ENCODE peak calls at places on chromosomes 5 and 9, in six cellular contexts. Q, R, W, O, C and U are unnamed samples.
A peak's percentile ranks its signal among the peaks of the same experiment; 100 is the strongest.

GRCh38 chr5:35963381-35963843 is 25.0 kb upstream of the CAPSL start:
- DNase-seq in W (no peak), C (peak; percentile 58), R (no peak), O (no peak), Q (peak; percentile 75), U (no peak)

GRCh38 chr5:167710444-167711025 is 580.9 kb upstream of the WWC1 start:
- DNase-seq in O (no peak), C (no peak), W (no peak), R (no peak), Q (no peak), U (no peak)

GRCh38 chr5:74631088-74631960 is 9.2 kb downstream of the ENC1 start:
- DNase-seq in R (peak; percentile 43), C (no peak), O (no peak), W (peak; percentile 97), Q (no peak), U (peak; percentile 36)

GRCh38 chr5:17113174-17113941 is 104.1 kb upstream of the BASP1 start:
- DNase-seq in Q (no peak), O (no peak), C (no peak), W (no peak), R (no peak), U (no peak)

GRCh38 chr5:111472579-111472978 is 39.8 kb downstream of the STARD4 start:
- DNase-seq in Q (no peak), C (no peak), R (no peak), O (no peak), W (no peak), U (no peak)

GRCh38 chr5:96433066-96433447 is at the start of gene PCSK1:
- DNase-seq in Q (no peak), C (no peak), R (no peak), W (no peak), O (no peak), U (no peak)

GRCh38 chr5:107557051-107557658 is 113.6 kb downstream of the EFNA5 start:
- DNase-seq in C (no peak), W (no peak), Q (no peak), O (no peak), R (no peak), U (no peak)

GRCh38 chr5:57779383-57780223 is 297.0 kb upstream of the ACTBL2 start:
- DNase-seq in C (peak; percentile 10), W (no peak), O (peak; percentile 49), R (no peak), Q (peak; percentile 49), U (no peak)

GRCh38 chr9:91603940-91604339 is 180.3 kb upstream of the NFIL3 start:
- DNase-seq in Q (no peak), R (no peak), W (no peak), O (no peak), C (no peak), U (no peak)

GRCh38 chr5:177958696-177959095 is 37.3 kb downstream of the PROP1 start:
- DNase-seq in C (no peak), Q (no peak), W (no peak), O (no peak), R (no peak), U (no peak)

GRCh38 chr9:87612536-87612935 is 113.4 kb upstream of the CTSL start:
- DNase-seq in C (no peak), Q (no peak), O (no peak), W (no peak), R (no peak), U (no peak)

GRCh38 chr9:121399126-121399882 is 29.3 kb upstream of the STOM start:
- DNase-seq in W (no peak), R (no peak), Q (no peak), C (no peak), O (no peak), U (no peak)

GRCh38 chr5:176541338-176542134 is 4.3 kb upstream of the RNF44 start:
- DNase-seq in C (peak; percentile 52), Q (peak; percentile 81), W (no peak), O (peak; percentile 65), R (no peak), U (no peak)

DNA sequence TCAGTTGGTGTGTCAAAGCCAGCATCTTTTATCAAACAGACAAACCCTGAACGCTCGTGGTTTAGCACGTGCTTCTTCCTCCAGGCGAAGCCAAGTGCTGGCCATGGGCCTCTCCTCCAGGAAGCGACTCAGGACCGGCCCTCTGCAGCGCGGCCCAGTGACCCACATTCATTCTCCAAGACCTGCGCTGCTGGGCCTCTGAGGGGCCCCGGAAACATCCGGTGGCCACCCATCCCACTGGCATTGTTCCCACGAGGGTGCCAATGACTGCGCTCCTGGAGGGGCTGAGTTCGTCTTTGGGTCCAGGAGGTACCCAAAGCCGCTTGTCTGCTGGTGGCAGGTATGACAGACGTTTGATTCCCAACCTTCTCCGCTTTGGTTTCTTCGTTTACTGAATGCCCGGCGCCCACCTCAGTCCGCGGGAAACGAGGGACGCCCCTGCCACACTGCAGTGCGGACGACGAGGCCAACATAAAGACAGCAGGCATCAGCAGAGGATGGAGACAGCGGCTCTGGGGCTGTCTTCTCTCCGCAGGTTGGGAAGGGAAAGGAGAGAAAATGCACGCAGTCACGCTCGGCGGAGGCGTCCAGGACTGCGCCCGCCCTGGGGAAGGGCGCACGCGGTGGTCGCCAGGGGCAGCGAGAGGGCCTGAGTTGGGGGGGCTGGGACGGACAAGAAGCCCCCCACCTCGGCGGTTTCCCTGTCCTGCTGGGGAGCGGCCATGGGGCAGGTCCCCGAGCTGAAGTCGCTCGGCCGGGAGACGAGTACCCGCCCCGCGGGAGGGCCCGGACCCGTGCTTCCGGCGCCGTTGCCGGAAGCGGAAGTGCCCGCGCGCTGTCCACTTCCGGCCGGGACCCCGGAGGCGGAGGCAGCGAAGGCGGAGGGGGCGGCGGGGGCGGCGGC is at the start of gene EXOC3:
- DNase-seq in W (no peak), Q (peak; percentile 81), R (peak; percentile 98), C (peak; percentile 96), O (peak; percentile 52), U (peak; percentile 98)
- TF ChIP-seq POLR2A in W (peak; percentile 91), Q (no peak), R (peak; percentile 73), C (peak; percentile 89), O (peak; percentile 90), U (peak; percentile 80)

GRCh38 chr5:180083529-180084060 is 12.0 kb upstream of the RNF130 start:
- DNase-seq in W (no peak), R (no peak), Q (no peak), C (no peak), O (no peak), U (no peak)

GRCh38 chr5:180082633-180083420 is 11.3 kb upstream of the RNF130 start:
- DNase-seq in W (no peak), Q (peak; percentile 62), O (no peak), C (no peak), R (no peak), U (no peak)

GRCh38 chr5:180080670-180081280 is 9.2 kb upstream of the RNF130 start:
- DNase-seq in O (no peak), W (no peak), C (no peak), Q (no peak), R (no peak), U (no peak)

GRCh38 chr5:180079702-180080466 is 8.3 kb upstream of the RNF130 start:
- DNase-seq in W (no peak), O (no peak), Q (no peak), R (no peak), C (no peak), U (no peak)

DNA sequence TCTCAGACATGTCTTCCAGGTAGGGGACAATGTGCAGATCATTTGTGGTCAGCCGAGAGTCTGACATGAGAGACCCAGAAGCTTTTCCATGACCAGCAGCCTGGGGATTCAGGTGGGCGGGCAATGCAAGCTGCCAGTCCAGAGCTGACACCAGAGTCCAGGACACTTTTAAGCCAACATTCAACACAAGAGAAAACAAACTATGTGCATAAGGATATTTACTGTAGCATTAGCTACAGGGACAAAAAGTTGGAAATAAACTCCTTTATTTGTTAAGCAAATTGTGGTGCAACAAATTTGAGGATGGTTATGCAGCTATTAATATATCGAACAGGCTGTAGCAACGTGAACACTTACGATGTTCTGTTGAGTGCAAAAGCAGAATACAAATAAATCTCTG is 9.9 kb upstream of the RNF130 start:
- DNase-seq in Q (no peak), C (no peak), O (peak; percentile 19), R (no peak), W (no peak), U (no peak)
- TF ChIP-seq TAF1 in Q (no peak), C (no peak), O (no peak), R (no peak), W (no peak), U (no peak)

GRCh38 chr5:138708761-138709160 is 44.5 kb upstream of the CTNNA1 start:
- DNase-seq in R (no peak), W (no peak), O (no peak), Q (no peak), C (no peak), U (no peak)

GRCh38 chr5:138702827-138703194 is 50.4 kb upstream of the CTNNA1 start:
- DNase-seq in O (no peak), C (no peak), W (no peak), R (no peak), Q (no peak), U (no peak)

GRCh38 chr5:138705007-138705406 is 48.2 kb upstream of the CTNNA1 start:
- DNase-seq in C (no peak), W (no peak), O (no peak), Q (no peak), R (no peak), U (no peak)

GRCh38 chr5:138706655-138707480 is 46.4 kb upstream of the CTNNA1 start:
- DNase-seq in W (no peak), R (no peak), O (no peak), Q (no peak), C (no peak), U (no peak)

DNA sequence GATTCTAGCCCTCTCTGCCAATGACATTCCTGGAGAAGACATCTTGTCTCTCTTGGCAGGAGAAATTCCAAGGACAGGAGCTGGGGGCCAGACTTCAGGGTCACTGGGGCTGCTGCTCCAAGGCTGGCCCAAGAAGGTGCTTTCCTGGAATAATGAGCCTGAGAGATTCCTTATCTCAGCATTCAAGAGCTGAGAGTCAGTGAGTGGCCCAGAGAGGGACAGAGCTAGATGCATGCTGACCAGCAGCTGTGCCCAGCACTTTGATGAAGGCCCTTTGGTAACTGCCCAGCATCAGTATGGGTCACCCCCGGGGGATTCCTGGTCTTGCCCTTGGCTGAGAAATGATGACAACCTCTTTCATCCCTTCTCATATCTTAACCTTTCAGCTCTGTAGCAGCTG is 47.7 kb upstream of the CTNNA1 start:
- DNase-seq in W (no peak), R (no peak), Q (no peak), O (no peak), C (no peak), U (no peak)
- TF ChIP-seq POLR2AphosphoS5 in W (no peak), R (no peak), Q (no peak), O (no peak), C (no peak), U (no peak)

GRCh38 chr5:173055983-173056782 is at the start of gene CREBRF:
- DNase-seq in R (peak; percentile 86), C (peak; percentile 98), W (peak; percentile 83), O (peak; percentile 91), Q (peak; percentile 95), U (peak; percentile 90)
- TF ChIP-seq POLR2A in R (peak; percentile 45), C (peak; percentile 62), W (peak; percentile 73), O (peak; percentile 54), Q (no peak), U (peak; percentile 83)